ENCODE peak calls at places on chromosomes 7 and 10, in nine cellular contexts. D, Q, K, A, T, S, C, E and H are unnamed samples.

GRCh38 chr10:121567569-121567968 is 30.7 kb downstream of the FGFR2 start:
- DNase-seq in D (no peak), Q (no peak), K (no peak), A (no peak), T (no peak), S (no peak), C (no peak), E (no peak), H (no peak)

GRCh38 chr10:46560952-46561351 is 4.5 kb upstream of the GPRIN2 start:
- DNase-seq in D (peak), Q (no peak), K (no peak), A (no peak), T (no peak), S (no peak), C (peak), E (no peak), H (no peak)

GRCh38 chr7:99375070-99375807 is 709 bp downstream of the ARPC1B start:
- DNase-seq in D (peak), Q (peak), K (peak), A (peak), T (peak), S (peak), C (peak), E (peak), H (peak)

GRCh38 chr10:1168763-1169162 is 112.6 kb downstream of the WDR37 start:
- DNase-seq in D (peak), Q (no peak), K (no peak), A (no peak), T (no peak), S (no peak), C (peak), E (no peak), H (no peak)

GRCh38 chr10:114492351-114493037 is 88.2 kb upstream of the AFAP1L2 start:
- DNase-seq in D (no peak), Q (no peak), K (no peak), A (no peak), T (no peak), S (no peak), C (no peak), E (no peak), H (no peak)

GRCh38 chr7:48089415-48089975 is 430 bp downstream of the UPP1 start:
- DNase-seq in D (no peak), Q (no peak), K (no peak), A (no peak), T (no peak), S (no peak), C (peak), E (peak), H (no peak)

GRCh38 chr10:50846753-50847152 is 38.7 kb downstream of the A1CF start:
- DNase-seq in D (no peak), Q (no peak), K (no peak), A (no peak), T (no peak), S (no peak), C (no peak), E (no peak), H (no peak)

GRCh38 chr10:118807512-118808305 is 52.9 kb upstream of the CACUL1 start:
- DNase-seq in D (peak), Q (no peak), K (no peak), A (no peak), T (no peak), S (no peak), C (no peak), E (no peak), H (no peak)

GRCh38 chr10:124688889-124689670 is 55.1 kb downstream of the FAM53B start:
- DNase-seq in D (no peak), Q (no peak), K (no peak), A (no peak), T (no peak), S (no peak), C (peak), E (no peak), H (no peak)

GRCh38 chr7:133746305-133746704 is 380.8 kb upstream of the LRGUK start:
- DNase-seq in D (no peak), Q (no peak), K (no peak), A (no peak), T (no peak), S (no peak), C (no peak), E (no peak), H (no peak)

GRCh38 chr10:48459270-48460147 is 145.4 kb downstream of the ARHGAP22 start:
- DNase-seq in D (peak), Q (no peak), K (no peak), A (no peak), T (no peak), S (peak), C (peak), E (no peak), H (no peak)

GRCh38 chr10:17075510-17075909 is 54.1 kb downstream of the CUBN start:
- DNase-seq in D (no peak), Q (no peak), K (peak), A (no peak), T (peak), S (no peak), C (no peak), E (no peak), H (no peak)

GRCh38 chr7:144812379-144813283 is 23.2 kb downstream of the TPK1 start:
- DNase-seq in D (no peak), Q (no peak), K (no peak), A (no peak), T (no peak), S (no peak), C (peak), E (no peak), H (no peak)

GRCh38 chr10:112548535-112549276 is 101.7 kb downstream of the VTI1A start:
- DNase-seq in D (no peak), Q (no peak), K (no peak), A (no peak), T (no peak), S (no peak), C (no peak), E (no peak), H (no peak)

GRCh38 chr7:83648464-83649241 is at the start of gene SEMA3E:
- DNase-seq in D (peak), Q (no peak), K (peak), A (no peak), T (peak), S (no peak), C (no peak), E (peak), H (no peak)

GRCh38 chr7:8411103-8411502 is 22.3 kb upstream of the NXPH1 start:
- DNase-seq in D (no peak), Q (no peak), K (no peak), A (no peak), T (no peak), S (no peak), C (no peak), E (no peak), H (no peak)

GRCh38 chr7:15922002-15922401 is 235.5 kb upstream of the MEOX2 start:
- DNase-seq in D (no peak), Q (no peak), K (peak), A (no peak), T (no peak), S (no peak), C (no peak), E (no peak), H (no peak)

GRCh38 chr7:114086906-114087651 is 168.3 kb upstream of the PPP1R3A start:
- DNase-seq in D (peak), Q (peak), K (peak), A (no peak), T (peak), S (no peak), C (no peak), E (peak), H (no peak)

GRCh38 chr10:35913628-35914027 is 271.5 kb upstream of the FZD8 start:
- DNase-seq in D (no peak), Q (no peak), K (no peak), A (no peak), T (no peak), S (no peak), C (no peak), E (no peak), H (no peak)

GRCh38 chr10:46536781-46537180 is 19.7 kb downstream of the GPRIN2 start:
- DNase-seq in D (peak), Q (no peak), K (no peak), A (no peak), T (no peak), S (no peak), C (peak), E (no peak), H (no peak)

GRCh38 chr7:17902599-17902998 is 37.7 kb downstream of the SNX13 start:
- DNase-seq in D (no peak), Q (no peak), K (no peak), A (no peak), T (no peak), S (no peak), C (no peak), E (no peak), H (no peak)

GRCh38 chr10:73855413-73855812 is 18.9 kb downstream of the CAMK2G start:
- DNase-seq in D (no peak), Q (no peak), K (no peak), A (no peak), T (no peak), S (no peak), C (no peak), E (no peak), H (no peak)

GRCh38 chr7:92830532-92831110 is 5.8 kb downstream of the CDK6 start:
- DNase-seq in D (no peak), Q (no peak), K (peak), A (no peak), T (no peak), S (no peak), C (no peak), E (no peak), H (no peak)

GRCh38 chr10:120634629-120635028 is 177.6 kb downstream of the PLPP4 start:
- DNase-seq in D (no peak), Q (no peak), K (no peak), A (no peak), T (no peak), S (no peak), C (no peak), E (no peak), H (no peak)

GRCh38 chr10:6121144-6121543 is 32.3 kb downstream of the RBM17 start:
- DNase-seq in D (no peak), Q (no peak), K (no peak), A (no peak), T (no peak), S (no peak), C (no peak), E (no peak), H (no peak)

GRCh38 chr7:44673324-44673723 is 66.9 kb downstream of the OGDH start:
- DNase-seq in D (no peak), Q (no peak), K (no peak), A (no peak), T (no peak), S (no peak), C (no peak), E (no peak), H (no peak)

GRCh38 chr10:46293228-46293627 is 6.4 kb downstream of the ANTXRL start:
- DNase-seq in D (no peak), Q (no peak), K (no peak), A (no peak), T (no peak), S (peak), C (peak), E (no peak), H (no peak)

GRCh38 chr10:10786334-10787090 is 231.2 kb upstream of the CELF2 start:
- DNase-seq in D (no peak), Q (no peak), K (peak), A (no peak), T (peak), S (no peak), C (no peak), E (no peak), H (no peak)

GRCh38 chr10:61634711-61635110 is 28.0 kb upstream of the CABCOCO1 start:
- DNase-seq in D (no peak), Q (no peak), K (peak), A (no peak), T (peak), S (no peak), C (no peak), E (no peak), H (no peak)

GRCh38 chr7:491958-492713 is 27.5 kb downstream of the PDGFA start:
- DNase-seq in D (peak), Q (no peak), K (no peak), A (no peak), T (no peak), S (no peak), C (no peak), E (no peak), H (no peak)

GRCh38 chr10:130002606-130003005 is 38.5 kb upstream of the EBF3 start:
- DNase-seq in D (no peak), Q (no peak), K (no peak), A (no peak), T (no peak), S (no peak), C (no peak), E (no peak), H (no peak)